ENCODE peak calls at places on chromosomes 7 and 10, in four cellular contexts. Z is testis, A is colonic mucosa, V is Panc1. H is an unnamed sample.
A peak's percentile ranks its signal among the peaks of the same experiment; 100 is the strongest.

GRCh38 chr10:31593124-31593523 is 274.1 kb downstream of the ZEB1 start:
- DNase-seq in Z (no peak), V (no peak), A (no peak), H (no peak)

GRCh38 chr7:18693401-18693800 is 197.9 kb downstream of the HDAC9 start:
- DNase-seq in Z (peak; percentile 39), A (no peak), V (peak; percentile 22), H (no peak)

GRCh38 chr7:141558544-141559183 is 7.5 kb downstream of the AGK start:
- DNase-seq in Z (no peak), A (no peak), V (no peak), H (no peak)

GRCh38 chr10:9535744-9536143 is 1481.3 kb downstream of the GATA3 start:
- DNase-seq in A (no peak), V (no peak), Z (no peak), H (no peak)

GRCh38 chr10:56895306-56895705 is 534.2 kb upstream of the ZWINT start:
- DNase-seq in V (no peak), Z (no peak), A (no peak), H (no peak)

GRCh38 chr7:127336458-127336857 is 56.0 kb downstream of the ZNF800 start:
- DNase-seq in V (no peak), A (no peak), Z (no peak), H (no peak)

GRCh38 chr10:16794005-16794404 is 23.2 kb downstream of the RSU1 start:
- DNase-seq in A (no peak), V (no peak), Z (no peak), H (no peak)

GRCh38 chr7:100562195-100563099 is 11.3 kb downstream of the SAP25 start:
- DNase-seq in Z (no peak), A (no peak), V (no peak), H (no peak)

GRCh38 chr10:17673517-17674051 is 29.6 kb downstream of the STAM start:
- DNase-seq in Z (no peak), V (peak; percentile 77), A (no peak), H (no peak)

GRCh38 chr7:42168512-42168911 is 68.5 kb downstream of the GLI3 start:
- DNase-seq in V (no peak), A (no peak), Z (no peak), H (no peak)

GRCh38 chr10:46297406-46298204 is 10.8 kb downstream of the ANTXRL start:
- DNase-seq in V (no peak), A (no peak), Z (no peak), H (no peak)

GRCh38 chr7:134718211-134718875 is 61.1 kb upstream of the CALD1 start:
- DNase-seq in A (no peak), Z (no peak), V (no peak), H (no peak)

GRCh38 chr7:91169819-91170218 is 94.4 kb upstream of the FZD1 start:
- DNase-seq in Z (no peak), V (no peak), A (no peak), H (no peak)

GRCh38 chr7:131843862-131844261 is 287.4 kb upstream of the PODXL start:
- DNase-seq in V (no peak), A (peak; percentile 40), Z (peak; percentile 57), H (no peak)
- H3K4me3 ChIP-seq in V (no peak overlapping the region), A (no peak overlapping the region), Z (no peak overlapping the region), H (no peak overlapping the region)

DNA sequence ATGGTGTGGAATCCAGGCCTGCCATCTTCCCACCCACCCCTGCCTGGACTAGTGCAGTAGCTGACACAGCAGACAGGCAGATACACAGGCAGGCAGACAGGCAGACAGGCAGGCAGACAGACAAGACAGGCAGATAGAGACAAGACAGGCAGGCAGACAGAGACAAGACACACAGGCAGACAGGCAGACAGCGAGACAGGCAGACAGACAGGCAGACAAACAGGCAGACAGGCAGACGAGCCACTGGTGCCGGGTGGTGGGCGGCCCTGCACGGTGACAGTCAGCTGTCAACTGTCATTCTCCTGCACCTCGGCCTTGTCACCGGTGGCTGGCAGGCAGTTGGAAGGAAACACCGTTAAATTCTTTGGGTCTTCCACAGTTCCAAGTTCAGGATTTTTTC is 250.2 kb downstream of the DNAJB6 start:
- DNase-seq in V (no peak), Z (no peak), A (no peak), H (no peak)
- H3K9me3 ChIP-seq in V (no peaks in the 10 kb centered on the region), Z (no peaks in the 10 kb centered on the region), A (no peaks in the 10 kb centered on the region), H (no peaks in the 10 kb centered on the region)

GRCh38 chr10:77421576-77421975 is 216.0 kb downstream of the KCNMA1 start:
- DNase-seq in A (no peak), V (no peak), Z (no peak), H (no peak)
- H3K27ac ChIP-seq in A (no peak overlapping the region), V (no peak overlapping the region), Z (no peak overlapping the region), H (no peak overlapping the region)

GRCh38 chr10:132249232-132249724 is 58.5 kb downstream of the STK32C start:
- DNase-seq in A (no peak), V (no peak), Z (no peak), H (no peak)
- H3K4me3 ChIP-seq in A (no peak overlapping the region), V (no peak overlapping the region), Z (no peak overlapping the region), H (no peak overlapping the region)

GRCh38 chr10:5163487-5163886 is 21.5 kb downstream of the AKR1C8 start:
- DNase-seq in Z (no peak), A (no peak), V (no peak), H (no peak)
- H3K9me3 ChIP-seq in Z (no peaks in the 10 kb centered on the region), A (no peaks in the 10 kb centered on the region), V (no peaks in the 10 kb centered on the region), H (peaks cover 5% of the 10 kb centered on the region)

DNA sequence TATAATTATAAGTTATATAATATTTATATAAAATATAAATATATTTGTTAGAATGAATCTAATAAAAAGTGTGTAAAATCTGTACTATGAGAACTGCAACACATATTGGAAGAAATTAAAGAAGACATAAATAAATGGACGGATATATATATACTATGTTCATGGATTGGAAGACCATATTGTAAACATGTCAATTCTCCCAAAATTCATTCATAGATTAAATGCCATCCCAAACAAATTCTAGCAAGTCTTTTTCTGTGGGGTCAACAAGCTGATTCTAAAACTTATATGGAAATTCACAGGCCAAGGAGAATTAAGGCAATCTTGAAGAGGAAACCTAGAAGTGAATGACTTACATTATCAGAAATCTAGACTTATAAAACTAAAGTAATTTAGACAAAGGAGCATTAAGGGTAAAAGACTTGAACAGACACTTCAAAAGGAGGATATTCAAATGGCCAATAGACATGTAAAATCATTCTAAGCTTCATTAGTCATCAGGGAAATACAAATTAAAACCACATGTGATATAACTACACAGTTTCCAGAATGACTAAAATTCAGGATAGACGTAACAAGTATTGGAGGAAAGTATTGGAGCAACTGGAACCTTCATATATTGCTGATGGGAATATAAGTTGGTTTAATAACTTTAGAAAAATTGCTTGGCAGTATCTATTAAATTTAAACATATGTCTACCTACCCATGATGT is 225.9 kb downstream of the EMX2 start:
- DNase-seq in Z (no peak), V (no peak), A (no peak), H (no peak)
- H3K27ac ChIP-seq in Z (no peak overlapping the region), V (no peak overlapping the region), A (no peak overlapping the region), H (no peak overlapping the region)